ENCODE peak calls at places on chromosomes 11 and 22, in ten cellular contexts. P, W, H, K, A, J, G, U, O and Z are unnamed samples.

GRCh38 chr11:132258865-132259264 is 888.5 kb downstream of the NTM start:
- DNase-seq in P (no peak), W (no peak), H (no peak), K (no peak), A (no peak), J (no peak), G (no peak), U (no peak), O (no peak), Z (no peak)

GRCh38 chr11:67507242-67507890 is 596 bp downstream of the CDK2AP2 start:
- DNase-seq in P (peak), W (no peak), H (no peak), K (peak), A (no peak), J (no peak), G (no peak), U (peak), O (no peak), Z (no peak)

GRCh38 chr11:45022294-45023064 is 71.8 kb upstream of the TP53I11 start:
- DNase-seq in P (peak), W (no peak), H (no peak), K (peak), A (no peak), J (no peak), G (no peak), U (no peak), O (no peak), Z (no peak)

GRCh38 chr11:123532131-123532530 is 102.1 kb downstream of the GRAMD1B start:
- DNase-seq in P (peak), W (no peak), H (no peak), K (no peak), A (no peak), J (no peak), G (no peak), U (no peak), O (no peak), Z (no peak)

GRCh38 chr11:62540804-62541671 is 5.6 kb downstream of the AHNAK start:
- DNase-seq in P (no peak), W (no peak), H (peak), K (no peak), A (peak), J (no peak), G (no peak), U (no peak), O (no peak), Z (peak)

GRCh38 chr11:72727521-72727920 is 24.7 kb downstream of the ARAP1 start:
- DNase-seq in P (no peak), W (no peak), H (no peak), K (no peak), A (no peak), J (no peak), G (no peak), U (no peak), O (peak), Z (no peak)

GRCh38 chr11:44016129-44016528 is 31.7 kb upstream of the ACCSL start:
- DNase-seq in P (peak), W (no peak), H (no peak), K (no peak), A (peak), J (no peak), G (no peak), U (peak), O (peak), Z (peak)

GRCh38 chr11:126158054-126158791 is 53.2 kb downstream of the RPUSD4 start:
- DNase-seq in P (no peak), W (no peak), H (no peak), K (no peak), A (no peak), J (no peak), G (no peak), U (no peak), O (no peak), Z (no peak)

GRCh38 chr11:26947379-26947844 is 46.5 kb upstream of the FIBIN start:
- DNase-seq in P (no peak), W (no peak), H (no peak), K (no peak), A (no peak), J (no peak), G (no peak), U (peak), O (no peak), Z (peak)

GRCh38 chr22:26621663-26622062 is at the start of gene CRYBA4:
- DNase-seq in P (no peak), W (no peak), H (no peak), K (no peak), A (no peak), J (no peak), G (no peak), U (no peak), O (no peak), Z (no peak)

GRCh38 chr11:33135216-33135615 is 26.1 kb downstream of the CSTF3 start:
- DNase-seq in P (no peak), W (no peak), H (no peak), K (no peak), A (no peak), J (no peak), G (no peak), U (peak), O (no peak), Z (no peak)

GRCh38 chr11:100769617-100770016 is 82.5 kb downstream of the ARHGAP42 start:
- DNase-seq in P (no peak), W (no peak), H (no peak), K (no peak), A (no peak), J (no peak), G (no peak), U (no peak), O (no peak), Z (no peak)

GRCh38 chr11:132286106-132286505 is 915.7 kb downstream of the NTM start:
- DNase-seq in P (no peak), W (no peak), H (no peak), K (no peak), A (no peak), J (no peak), G (no peak), U (no peak), O (no peak), Z (no peak)

GRCh38 chr22:39527481-39527961 is 5.0 kb downstream of the RPS19BP1 start:
- DNase-seq in P (peak), W (peak), H (no peak), K (peak), A (no peak), J (no peak), G (no peak), U (no peak), O (peak), Z (no peak)

GRCh38 chr11:108302121-108302785 is 79.4 kb downstream of the ATM start:
- DNase-seq in P (peak), W (no peak), H (no peak), K (no peak), A (no peak), J (no peak), G (no peak), U (no peak), O (no peak), Z (no peak)

GRCh38 chr11:14418801-14419417 is 59.9 kb upstream of the RRAS2 start:
- DNase-seq in P (peak), W (no peak), H (no peak), K (peak), A (no peak), J (no peak), G (no peak), U (peak), O (no peak), Z (no peak)

GRCh38 chr22:40276877-40277823 is 69.2 kb upstream of the ADSL start:
- DNase-seq in P (peak), W (no peak), H (no peak), K (no peak), A (no peak), J (no peak), G (no peak), U (no peak), O (no peak), Z (peak)

GRCh38 chr11:35165416-35166368 is 26.7 kb downstream of the CD44 start:
- DNase-seq in P (peak), W (no peak), H (peak), K (no peak), A (no peak), J (peak), G (no peak), U (no peak), O (no peak), Z (no peak)

GRCh38 chr11:15159085-15159484 is 44.4 kb downstream of the INSC start:
- DNase-seq in P (peak), W (no peak), H (peak), K (peak), A (no peak), J (no peak), G (no peak), U (peak), O (no peak), Z (no peak)

GRCh38 chr22:43852605-43853327 is 9.5 kb downstream of the SULT4A1 start:
- DNase-seq in P (no peak), W (no peak), H (no peak), K (no peak), A (no peak), J (no peak), G (no peak), U (no peak), O (peak), Z (peak)

GRCh38 chr11:69267395-69267805 is 26.6 kb upstream of the MYEOV start:
- DNase-seq in P (no peak), W (no peak), H (no peak), K (no peak), A (no peak), J (no peak), G (no peak), U (no peak), O (peak), Z (no peak)

GRCh38 chr11:76770642-76771445 is 12.3 kb upstream of the TSKU start:
- DNase-seq in P (peak), W (peak), H (no peak), K (no peak), A (no peak), J (no peak), G (no peak), U (no peak), O (no peak), Z (peak)

GRCh38 chr11:106344392-106344791 is 266.9 kb downstream of the AASDHPPT start:
- DNase-seq in P (no peak), W (no peak), H (no peak), K (no peak), A (no peak), J (no peak), G (no peak), U (no peak), O (no peak), Z (no peak)

GRCh38 chr11:57475671-57476222 is 15.4 kb downstream of the RTN4RL2 start:
- DNase-seq in P (no peak), W (no peak), H (no peak), K (no peak), A (no peak), J (no peak), G (no peak), U (no peak), O (no peak), Z (no peak)

GRCh38 chr22:30903876-30904460 is 64.6 kb downstream of the MORC2 start:
- DNase-seq in P (no peak), W (no peak), H (no peak), K (no peak), A (no peak), J (no peak), G (no peak), U (no peak), O (no peak), Z (no peak)

GRCh38 chr22:45441158-45441557 is 27.7 kb downstream of the RIBC2 start:
- DNase-seq in P (peak), W (peak), H (no peak), K (peak), A (peak), J (no peak), G (no peak), U (peak), O (no peak), Z (peak)

GRCh38 chr11:100875521-100875869 is 188.4 kb downstream of the ARHGAP42 start:
- DNase-seq in P (no peak), W (no peak), H (no peak), K (no peak), A (no peak), J (no peak), G (no peak), U (no peak), O (peak), Z (no peak)

GRCh38 chr11:63565728-63566127 is 2.5 kb upstream of the PLAAT2 start:
- DNase-seq in P (no peak), W (no peak), H (no peak), K (no peak), A (no peak), J (no peak), G (no peak), U (no peak), O (no peak), Z (no peak)

GRCh38 chr11:32485733-32486132 is 50.4 kb upstream of the WT1 start:
- DNase-seq in P (no peak), W (no peak), H (no peak), K (no peak), A (no peak), J (no peak), G (no peak), U (no peak), O (no peak), Z (no peak)

GRCh38 chr22:30871391-30872281 is 96.9 kb downstream of the MORC2 start:
- DNase-seq in P (no peak), W (no peak), H (no peak), K (no peak), A (peak), J (no peak), G (no peak), U (no peak), O (peak), Z (no peak)

GRCh38 chr11:86047275-86047991 is 21.5 kb downstream of the PICALM start:
- DNase-seq in P (peak), W (no peak), H (peak), K (no peak), A (no peak), J (peak), G (no peak), U (peak), O (no peak), Z (no peak)

GRCh38 chr11:47257518-47258316 is at the start of gene NR1H3:
- DNase-seq in P (peak), W (peak), H (no peak), K (peak), A (peak), J (no peak), G (no peak), U (peak), O (peak), Z (peak)

GRCh38 chr11:111761056-111761455 is 5.1 kb downstream of the PPP2R1B start:
- DNase-seq in P (no peak), W (no peak), H (no peak), K (no peak), A (no peak), J (no peak), G (no peak), U (no peak), O (no peak), Z (no peak)

GRCh38 chr22:30609260-30610185 is 2.5 kb downstream of the TCN2 start:
- DNase-seq in P (peak), W (peak), H (no peak), K (peak), A (no peak), J (no peak), G (no peak), U (peak), O (no peak), Z (peak)

GRCh38 chr11:75191330-75191717 is 40.4 kb downstream of the SLCO2B1 start:
- DNase-seq in P (no peak), W (no peak), H (no peak), K (peak), A (no peak), J (no peak), G (no peak), U (no peak), O (no peak), Z (peak)

GRCh38 chr11:108512706-108513105 is 14.5 kb upstream of the POGLUT3 start:
- DNase-seq in P (no peak), W (no peak), H (no peak), K (no peak), A (no peak), J (no peak), G (no peak), U (no peak), O (no peak), Z (no peak)

DNA sequence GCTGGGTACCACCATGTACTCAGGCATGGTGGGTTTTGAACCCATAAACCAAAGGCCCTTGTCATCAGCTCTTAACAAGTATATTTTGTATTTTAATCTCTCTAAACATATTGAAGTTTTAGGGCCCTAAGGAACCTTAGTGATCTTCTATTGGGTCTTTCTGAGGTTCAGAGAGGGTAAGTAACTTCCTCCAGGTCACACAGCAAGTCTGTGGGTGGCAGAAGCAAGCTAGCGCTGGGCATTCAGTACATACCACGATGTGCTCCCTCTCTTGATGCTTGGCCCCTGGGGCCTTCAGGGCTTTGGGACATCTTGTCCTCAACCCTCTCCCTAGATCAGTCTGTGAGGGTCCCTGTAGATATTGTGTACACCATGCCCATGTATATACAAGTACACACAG is 12.7 kb downstream of the RASD2 start:
- DNase-seq in P (no peak), W (no peak), H (no peak), K (no peak), A (no peak), J (no peak), G (no peak), U (no peak), O (no peak), Z (no peak)
- H3K27ac ChIP-seq in P (no peak), W (no peak), H (no peak), K (no peak), A (no peak), J (no peak), G (no peak), U (no peak), O (no peak), Z (no peak)

GRCh38 chr11:114134870-114135269 is 75.4 kb downstream of the ZBTB16 start:
- DNase-seq in P (peak), W (no peak), H (no peak), K (no peak), A (no peak), J (no peak), G (no peak), U (peak), O (no peak), Z (peak)
- H3K27ac ChIP-seq in P (no peak), W (no peak), H (no peak), K (no peak), A (peak), J (no peak), G (no peak), U (peak), O (peak), Z (peak)

GRCh38 chr11:71442123-71442522 is 6.1 kb downstream of the DHCR7 start:
- DNase-seq in P (no peak), W (no peak), H (no peak), K (no peak), A (no peak), J (no peak), G (no peak), U (no peak), O (peak), Z (no peak)
- H3K27ac ChIP-seq in P (no peak), W (no peak), H (no peak), K (no peak), A (no peak), J (no peak), G (no peak), U (no peak), O (no peak), Z (no peak)

GRCh38 chr22:19983701-19984100 is 32.9 kb downstream of the ARVCF start:
- DNase-seq in P (no peak), W (no peak), H (no peak), K (no peak), A (peak), J (no peak), G (no peak), U (no peak), O (peak), Z (peak)

GRCh38 chr22:19984201-19984753 is 32.3 kb downstream of the ARVCF start:
- DNase-seq in P (peak), W (peak), H (no peak), K (no peak), A (peak), J (no peak), G (no peak), U (peak), O (peak), Z (peak)

GRCh38 chr22:19986410-19987341 is 29.9 kb downstream of the ARVCF start:
- DNase-seq in P (peak), W (peak), H (no peak), K (peak), A (peak), J (peak), G (no peak), U (peak), O (peak), Z (peak)

GRCh38 chr22:19986011-19986409 is 30.6 kb downstream of the ARVCF start:
- DNase-seq in P (no peak), W (no peak), H (no peak), K (no peak), A (peak), J (no peak), G (no peak), U (no peak), O (peak), Z (no peak)

GRCh38 chr22:19984851-19985811 is 31.5 kb downstream of the ARVCF start:
- DNase-seq in P (no peak), W (no peak), H (no peak), K (no peak), A (peak), J (no peak), G (no peak), U (no peak), O (peak), Z (no peak)
- H3K27ac ChIP-seq in P (no peak), W (no peak), H (no peak), K (no peak), A (peak), J (no peak), G (no peak), U (no peak), O (no peak), Z (peak)

GRCh38 chr11:65578667-65579066 is 2.8 kb downstream of the EHBP1L1 start:
- DNase-seq in P (no peak), W (no peak), H (no peak), K (no peak), A (no peak), J (no peak), G (no peak), U (no peak), O (no peak), Z (no peak)
- H3K27ac ChIP-seq in P (no peak), W (no peak), H (no peak), K (no peak), A (no peak), J (no peak), G (no peak), U (no peak), O (no peak), Z (peak)

GRCh38 chr11:118497831-118498230 is 29.4 kb upstream of the TTC36 start:
- DNase-seq in P (peak), W (no peak), H (no peak), K (no peak), A (no peak), J (no peak), G (no peak), U (no peak), O (no peak), Z (no peak)
- H3K27ac ChIP-seq in P (no peak), W (no peak), H (no peak), K (no peak), A (no peak), J (no peak), G (no peak), U (peak), O (no peak), Z (no peak)

GRCh38 chr22:41876275-41876674 is 38.6 kb downstream of the SHISA8 start:
- DNase-seq in P (no peak), W (no peak), H (no peak), K (no peak), A (no peak), J (no peak), G (no peak), U (no peak), O (no peak), Z (no peak)

GRCh38 chr22:41873391-41873790 is 40.5 kb downstream of the SREBF2 start:
- DNase-seq in P (no peak), W (no peak), H (peak), K (no peak), A (no peak), J (no peak), G (no peak), U (no peak), O (no peak), Z (no peak)

GRCh38 chr22:41875531-41876242 is 39.2 kb downstream of the SHISA8 start:
- DNase-seq in P (no peak), W (no peak), H (no peak), K (no peak), A (no peak), J (no peak), G (no peak), U (no peak), O (no peak), Z (no peak)

GRCh38 chr22:41876675-41877074 is 38.2 kb downstream of the SHISA8 start:
- DNase-seq in P (no peak), W (no peak), H (no peak), K (no peak), A (no peak), J (no peak), G (no peak), U (no peak), O (no peak), Z (no peak)

DNA sequence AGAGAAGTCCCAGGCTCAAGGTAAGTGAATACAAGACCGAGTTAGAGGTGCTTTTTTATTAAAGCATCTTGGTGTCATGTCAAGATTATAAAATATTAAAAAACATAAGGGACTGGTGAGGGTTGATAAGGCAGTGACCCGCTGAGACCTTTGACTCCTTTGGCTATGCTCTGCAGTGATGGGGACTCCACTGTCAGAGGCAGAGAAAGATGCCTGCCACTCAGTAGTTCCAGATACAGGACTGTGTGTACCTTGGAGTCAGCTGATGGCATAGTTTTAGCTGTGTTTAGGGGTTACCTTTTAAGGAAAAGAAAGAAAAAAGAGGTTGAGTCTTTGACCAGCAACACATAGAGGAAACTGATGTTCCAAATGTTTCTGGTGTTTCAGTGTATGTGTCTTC is 40.8 kb downstream of the SHISA8 start:
- DNase-seq in P (no peak), W (no peak), H (no peak), K (no peak), A (no peak), J (no peak), G (no peak), U (no peak), O (no peak), Z (no peak)
- H3K27ac ChIP-seq in P (no peak), W (no peak), H (no peak), K (no peak), A (no peak), J (no peak), G (no peak), U (no peak), O (no peak), Z (no peak)